ENCODE peak calls at places on chromosomes 5 and 9, in four cellular contexts. H is gastrocnemius medialis, Z is C1 segment of cervical spinal cord, P is NCI-H2081. I is an unnamed sample.

GRCh38 chr9:21395778-21396717 is 10.8 kb upstream of the IFNA2 start:
- DNase-seq in H (no peak), Z (peak), P (peak), I (no peak)

GRCh38 chr5:74056789-74057164 is 430.8 kb downstream of the ARHGEF28 start:
- DNase-seq in H (no peak), Z (no peak), P (no peak), I (no peak)

GRCh38 chr9:16721972-16722371 is 148.5 kb downstream of the BNC2 start:
- DNase-seq in H (peak), Z (no peak), P (no peak), I (no peak)

GRCh38 chr9:114430443-114430842 is 42.7 kb upstream of the AKNA start:
- DNase-seq in H (no peak), Z (no peak), P (no peak), I (no peak)

GRCh38 chr5:105806601-105807000 is 1864.1 kb downstream of the EFNA5 start:
- DNase-seq in H (no peak), Z (no peak), P (no peak), I (no peak)

GRCh38 chr9:120911295-120911843 is 15.2 kb downstream of the TRAF1 start:
- DNase-seq in H (no peak), Z (no peak), P (no peak), I (no peak)

GRCh38 chr5:80707645-80708044 is 52.9 kb upstream of the DHFR start:
- DNase-seq in H (no peak), Z (no peak), P (no peak), I (no peak)

GRCh38 chr5:149271717-149272558 is at the start of gene AFAP1L1:
- DNase-seq in H (peak), Z (no peak), P (peak), I (peak)

GRCh38 chr5:81228084-81228483 is 5.0 kb upstream of the CKMT2 start:
- DNase-seq in H (no peak), Z (no peak), P (no peak), I (no peak)